ENCODE peak calls at places on chromosomes 2 and 18, in ten cellular contexts. Y is activated CD4-positive, alpha-beta T cell treated with anti-CD3 and anti-CD28 coated beads, Interleukin-2, amount 10 ng/mL, durations not matched to agents 7 days and 5 days; L is endothelial cell; I is astrocyte; Z is coronary artery; G is ACHN; E is MV-4-11; B is GM12892; O is left cardiac atrium; T is C1 segment of cervical spinal cord. V is an unnamed sample.

GRCh38 chr2:9252002-9252357 is 45.4 kb downstream of the ASAP2 start:
- DNase-seq in Y (no peak), L (no peak), I (no peak), Z (no peak), G (no peak), E (no peak), B (no peak), O (no peak), T (no peak), V (no peak)

GRCh38 chr18:58937913-58938312 is 73.2 kb downstream of the ZNF532 start:
- DNase-seq in Y (no peak), L (no peak), I (no peak), Z (no peak), G (no peak), E (peak), B (no peak), O (no peak), T (no peak), V (no peak)

GRCh38 chr2:128636802-128637147 is 318.1 kb upstream of the HS6ST1 start:
- DNase-seq in Y (no peak), L (no peak), I (no peak), Z (peak), G (no peak), E (no peak), B (no peak), O (no peak), T (no peak), V (no peak)

GRCh38 chr18:37464287-37464686 is 101.3 kb downstream of the CELF4 start:
- DNase-seq in Y (no peak), L (no peak), I (no peak), Z (no peak), G (no peak), E (no peak), B (no peak), O (no peak), T (no peak), V (no peak)

GRCh38 chr2:112343827-112344585 is 68.6 kb downstream of the ZC3H6 start:
- DNase-seq in Y (no peak), L (no peak), I (no peak), Z (no peak), G (no peak), E (no peak), B (no peak), O (no peak), T (no peak), V (no peak)

GRCh38 chr18:79573921-79574491 is 105.6 kb upstream of the CTDP1 start:
- DNase-seq in Y (no peak), L (no peak), I (no peak), Z (peak), G (no peak), E (no peak), B (no peak), O (no peak), T (no peak), V (no peak)

GRCh38 chr2:177172034-177172880 is 40.3 kb upstream of the HNRNPA3 start:
- DNase-seq in Y (no peak), L (no peak), I (peak), Z (no peak), G (peak), E (no peak), B (no peak), O (no peak), T (no peak), V (no peak)

GRCh38 chr2:229226372-229226771 is 44.7 kb downstream of the PID1 start:
- DNase-seq in Y (no peak), L (no peak), I (no peak), Z (no peak), G (no peak), E (no peak), B (no peak), O (peak), T (no peak), V (no peak)

GRCh38 chr2:202317080-202317859 is 51.7 kb downstream of the NOP58 start:
- DNase-seq in Y (no peak), L (peak), I (peak), Z (no peak), G (peak), E (no peak), B (no peak), O (peak), T (peak), V (no peak)

GRCh38 chr2:236982693-236983092 is 103.0 kb upstream of the COPS8 start:
- DNase-seq in Y (no peak), L (no peak), I (no peak), Z (no peak), G (no peak), E (no peak), B (no peak), O (no peak), T (no peak), V (no peak)

GRCh38 chr2:209771474-209772292 is at the start of gene UNC80:
- DNase-seq in Y (peak), L (peak), I (peak), Z (no peak), G (peak), E (no peak), B (peak), O (peak), T (peak), V (peak)

GRCh38 chr18:36786686-36787085 is 42.1 kb downstream of the TPGS2 start:
- DNase-seq in Y (no peak), L (no peak), I (peak), Z (no peak), G (peak), E (no peak), B (no peak), O (peak), T (no peak), V (no peak)

GRCh38 chr2:107684421-107684820 is 142.3 kb upstream of the RGPD4 start:
- DNase-seq in Y (no peak), L (no peak), I (no peak), Z (no peak), G (no peak), E (no peak), B (no peak), O (no peak), T (no peak), V (no peak)

GRCh38 chr2:240467659-240468299 is 32.3 kb downstream of the GPC1 start:
- DNase-seq in Y (peak), L (peak), I (no peak), Z (no peak), G (no peak), E (no peak), B (peak), O (peak), T (no peak), V (no peak)

GRCh38 chr2:215031330-215031729 is 107.1 kb downstream of the ABCA12 start:
- DNase-seq in Y (no peak), L (no peak), I (no peak), Z (no peak), G (no peak), E (no peak), B (no peak), O (no peak), T (no peak), V (no peak)

GRCh38 chr2:30584116-30584515 is 137.1 kb downstream of the LCLAT1 start:
- DNase-seq in Y (no peak), L (no peak), I (no peak), Z (no peak), G (no peak), E (peak), B (peak), O (no peak), T (no peak), V (no peak)

GRCh38 chr2:164954954-164955701 is at the start of gene SLC38A11:
- DNase-seq in Y (no peak), L (peak), I (no peak), Z (no peak), G (peak), E (no peak), B (no peak), O (peak), T (no peak), V (no peak)

GRCh38 chr18:13491138-13491537 is 235.2 kb downstream of the FAM210A start:
- DNase-seq in Y (no peak), L (no peak), I (no peak), Z (no peak), G (no peak), E (no peak), B (no peak), O (no peak), T (no peak), V (no peak)

GRCh38 chr2:215059724-215060123 is 78.7 kb downstream of the ABCA12 start:
- DNase-seq in Y (no peak), L (no peak), I (peak), Z (no peak), G (no peak), E (no peak), B (no peak), O (no peak), T (no peak), V (no peak)

GRCh38 chr2:25377822-25378421 is 36.2 kb upstream of the DNMT3A start:
- DNase-seq in Y (no peak), L (no peak), I (no peak), Z (peak), G (no peak), E (no peak), B (no peak), O (no peak), T (no peak), V (no peak)

GRCh38 chr2:42369551-42370229 is 8.7 kb upstream of the COX7A2L start:
- DNase-seq in Y (no peak), L (no peak), I (no peak), Z (no peak), G (no peak), E (no peak), B (no peak), O (no peak), T (no peak), V (peak)

GRCh38 chr2:126655066-126655465 is 892 bp upstream of the GYPC start:
- DNase-seq in Y (peak), L (no peak), I (no peak), Z (peak), G (no peak), E (no peak), B (no peak), O (no peak), T (no peak), V (no peak)

GRCh38 chr18:35376393-35376741 is 770 bp downstream of the ZNF396 start:
- DNase-seq in Y (peak), L (peak), I (no peak), Z (no peak), G (no peak), E (peak), B (peak), O (peak), T (no peak), V (no peak)

GRCh38 chr2:164655750-164656149 is 34.5 kb upstream of the GRB14 start:
- DNase-seq in Y (no peak), L (no peak), I (no peak), Z (no peak), G (peak), E (no peak), B (no peak), O (no peak), T (no peak), V (no peak)

GRCh38 chr18:42339324-42339723 is 384.3 kb downstream of the PIK3C3 start:
- DNase-seq in Y (no peak), L (no peak), I (peak), Z (no peak), G (no peak), E (no peak), B (no peak), O (no peak), T (no peak), V (no peak)

GRCh38 chr2:37561615-37562569 is 109.5 kb downstream of the CDC42EP3 start:
- DNase-seq in Y (no peak), L (no peak), I (peak), Z (no peak), G (peak), E (peak), B (no peak), O (no peak), T (no peak), V (no peak)

GRCh38 chr2:238081150-238081549 is 19.0 kb upstream of the ESPNL start:
- DNase-seq in Y (no peak), L (no peak), I (no peak), Z (no peak), G (no peak), E (no peak), B (no peak), O (no peak), T (no peak), V (no peak)

GRCh38 chr2:192775461-192776262 is 580.9 kb upstream of the TMEFF2 start:
- DNase-seq in Y (no peak), L (no peak), I (no peak), Z (no peak), G (no peak), E (no peak), B (no peak), O (no peak), T (no peak), V (no peak)

GRCh38 chr2:15158117-15158516 is 403.0 kb downstream of the NBAS start:
- DNase-seq in Y (no peak), L (no peak), I (no peak), Z (no peak), G (no peak), E (no peak), B (no peak), O (no peak), T (no peak), V (peak)

GRCh38 chr2:80670763-80671162 is 366.2 kb upstream of the LRRTM1 start:
- DNase-seq in Y (no peak), L (no peak), I (no peak), Z (no peak), G (no peak), E (no peak), B (no peak), O (no peak), T (no peak), V (no peak)

GRCh38 chr18:43757273-43757672 is 480.0 kb upstream of the SYT4 start:
- DNase-seq in Y (no peak), L (no peak), I (no peak), Z (no peak), G (no peak), E (peak), B (no peak), O (no peak), T (no peak), V (no peak)

GRCh38 chr2:27082773-27083409 is 3.7 kb upstream of the KHK start:
- DNase-seq in Y (no peak), L (no peak), I (no peak), Z (no peak), G (no peak), E (no peak), B (no peak), O (no peak), T (no peak), V (no peak)

GRCh38 chr2:182980115-182980514 is 58.1 kb downstream of the NCKAP1 start:
- DNase-seq in Y (no peak), L (no peak), I (peak), Z (no peak), G (peak), E (peak), B (no peak), O (no peak), T (no peak), V (peak)

GRCh38 chr18:67426477-67426876 is 90.0 kb downstream of the DSEL start:
- DNase-seq in Y (no peak), L (no peak), I (no peak), Z (no peak), G (no peak), E (no peak), B (no peak), O (no peak), T (no peak), V (no peak)

GRCh38 chr2:60294901-60295590 is 258.4 kb downstream of the BCL11A start:
- DNase-seq in Y (no peak), L (no peak), I (no peak), Z (no peak), G (no peak), E (no peak), B (no peak), O (no peak), T (peak), V (no peak)

GRCh38 chr2:41879367-41879871 is 168.4 kb upstream of the PKDCC start:
- DNase-seq in Y (no peak), L (no peak), I (peak), Z (no peak), G (no peak), E (no peak), B (no peak), O (no peak), T (no peak), V (no peak)

V was measured in SHP77 treated with DMSO at 0.1 percent for 48 hours.